ENCODE peak calls at places on chromosomes 2 and 18, in four cellular contexts. K is NCI-H460, A is Ammon's horn, N is NCI-H226. L is an unnamed sample.
A peak's percentile ranks its signal among the peaks of the same experiment; 100 is the strongest.

GRCh38 chr18:9766076-9766481 is 58.0 kb downstream of the RAB31 start:
- DNase-seq in K (no peak), A (peak; percentile 40), N (peak; percentile 30), L (no peak)

GRCh38 chr2:84888401-84889276 is 7.8 kb upstream of the TRABD2A start:
- DNase-seq in K (no peak), A (peak; percentile 76), N (peak; percentile 66), L (no peak)

GRCh38 chr2:176138526-176139169 is 9.1 kb downstream of the HOXD8 start:
- DNase-seq in K (no peak), A (no peak), N (no peak), L (no peak)

GRCh38 chr2:190139371-190139770 is 76.8 kb upstream of the MSTN start:
- DNase-seq in K (no peak), A (no peak), N (no peak), L (no peak)

GRCh38 chr18:55582325-55582724 is 5.7 kb downstream of the TCF4 start:
- DNase-seq in K (no peak), A (no peak), N (no peak), L (no peak)

GRCh38 chr2:112182581-112183034 is 44.4 kb downstream of the FBLN7 start:
- DNase-seq in K (no peak), A (no peak), N (no peak), L (no peak)

GRCh38 chr2:174176898-174177297 is 71.4 kb downstream of the OLA1 start:
- DNase-seq in K (no peak), A (peak; percentile 7), N (peak; percentile 78), L (no peak)

GRCh38 chr2:177063331-177063730 is 149.3 kb upstream of the HNRNPA3 start:
- DNase-seq in K (no peak), A (no peak), N (no peak), L (no peak)

GRCh38 chr2:192194065-192194865 is 468 bp downstream of the TMEFF2 start:
- DNase-seq in K (no peak), A (peak; percentile 54), N (no peak), L (no peak)

GRCh38 chr2:98458207-98458606 is 13.5 kb downstream of the INPP4A start:
- DNase-seq in K (no peak), A (no peak), N (no peak), L (no peak)

GRCh38 chr2:636649-637405 is 40.4 kb downstream of the TMEM18 start:
- DNase-seq in K (peak; percentile 48), A (peak; percentile 68), N (peak; percentile 2), L (no peak)

GRCh38 chr2:39668576-39668975 is 2.9 kb downstream of the TMEM178A start:
- DNase-seq in K (no peak), A (no peak), N (no peak), L (no peak)

GRCh38 chr18:48834421-48835011 is 116.2 kb downstream of the SMAD7 start:
- DNase-seq in K (no peak), A (peak; percentile 72), N (peak; percentile 95), L (peak; percentile 85)

GRCh38 chr2:5520352-5520996 is 171.7 kb upstream of the SOX11 start:
- DNase-seq in K (no peak), A (no peak), N (no peak), L (peak; percentile 2)

GRCh38 chr2:105329197-105329554 is 359 bp downstream of the TGFBRAP1 start:
- DNase-seq in K (no peak), A (peak; percentile 25), N (no peak), L (no peak)

GRCh38 chr2:202267495-202267894 is 1.9 kb downstream of the NOP58 start:
- DNase-seq in K (no peak), A (no peak), N (no peak), L (no peak)

GRCh38 chr2:66851449-66851872 is 416.5 kb downstream of the MEIS1 start:
- DNase-seq in K (no peak), A (peak; percentile 10), N (peak; percentile 52), L (no peak)

GRCh38 chr18:3508576-3509559 is 58.9 kb downstream of the TGIF1 start:
- DNase-seq in K (no peak), A (no peak), N (no peak), L (no peak)

GRCh38 chr2:165144315-165144714 is 59.5 kb downstream of the SCN3A start:
- DNase-seq in K (no peak), A (no peak), N (no peak), L (no peak)

GRCh38 chr2:180596453-180596852 is 384.0 kb upstream of the UBE2E3 start:
- DNase-seq in K (no peak), A (no peak), N (no peak), L (no peak)

GRCh38 chr2:242060212-242060835 is 190.8 kb downstream of the RTP5 start:
- DNase-seq in K (no peak), A (no peak), N (no peak), L (no peak)

GRCh38 chr2:47198985-47199451 is 43.9 kb upstream of the STPG4 start:
- DNase-seq in K (no peak), A (no peak), N (peak; percentile 100), L (no peak)

GRCh38 chr2:155715705-155716104 is 616.8 kb downstream of the NR4A2 start:
- DNase-seq in K (no peak), A (no peak), N (no peak), L (no peak)

GRCh38 chr2:213336253-213336770 is 52.0 kb downstream of the SPAG16 start:
- DNase-seq in K (no peak), A (no peak), N (no peak), L (no peak)

GRCh38 chr2:237294509-237294908 is 119.5 kb downstream of the COL6A3 start:
- DNase-seq in K (no peak), A (no peak), N (no peak), L (no peak)

GRCh38 chr2:138475394-138475793 is 26.2 kb upstream of the SPOPL start:
- DNase-seq in K (no peak), A (no peak), N (no peak), L (no peak)

GRCh38 chr2:46065152-46065551 is 232.1 kb upstream of the EPAS1 start:
- DNase-seq in K (no peak), A (no peak), N (peak; percentile 53), L (no peak)

GRCh38 chr2:16716051-16716450 is 50.4 kb upstream of the CYRIA start:
- DNase-seq in K (no peak), A (no peak), N (no peak), L (no peak)

GRCh38 chr2:121591199-121591598 is 58.1 kb downstream of the CLASP1 start:
- DNase-seq in K (no peak), A (no peak), N (no peak), L (no peak)

GRCh38 chr2:118431188-118431562 is 342.9 kb downstream of the INSIG2 start:
- DNase-seq in K (peak; percentile 2), A (no peak), N (no peak), L (no peak)

GRCh38 chr18:28284132-28284531 is 107.2 kb upstream of the CDH2 start:
- DNase-seq in K (no peak), A (no peak), N (peak; percentile 83), L (no peak)

GRCh38 chr2:53740170-53740569 is 27.4 kb upstream of the CHAC2 start:
- DNase-seq in K (peak; percentile 25), A (peak; percentile 46), N (no peak), L (no peak)

L was measured in Panc1.